ENCODE peak calls at places on chromosomes 6 and 20, in five cellular contexts. One of them, this sample, is unnamed.
A peak's percentile ranks its signal among the peaks of the same experiment; 100 is the strongest.

GRCh38 chr6:93886416-93886815 is 467.1 kb upstream of the EPHA7 start:
- DNase-seq in HFF-Myc: no peak
- DNase-seq in GM20000: no peak
- DNase-seq in psoas muscle: no peak
- DNase-seq in stimulated activated CD4-positive, alpha-beta T cell treated with anti-CD3 and anti-CD28 coated beads, Interleukin-4, amount 100 ng/mL, for 48 hours: no peak
- DNase-seq in this sample: no peak

GRCh38 chr20:38658879-38659612 is 57.4 kb downstream of the ARHGAP40 start:
- DNase-seq in HFF-Myc: no peak
- DNase-seq in GM20000: peak; percentile 61
- DNase-seq in psoas muscle: no peak
- DNase-seq in stimulated activated CD4-positive, alpha-beta T cell treated with anti-CD3 and anti-CD28 coated beads, Interleukin-4, amount 100 ng/mL, for 48 hours: no peak
- DNase-seq in this sample: no peak

GRCh38 chr6:38262609-38263008 is 377.1 kb downstream of the BTBD9 start:
- DNase-seq in HFF-Myc: no peak
- DNase-seq in GM20000: no peak
- DNase-seq in psoas muscle: no peak
- DNase-seq in stimulated activated CD4-positive, alpha-beta T cell treated with anti-CD3 and anti-CD28 coated beads, Interleukin-4, amount 100 ng/mL, for 48 hours: no peak
- DNase-seq in this sample: no peak

GRCh38 chr6:28880894-28881780 is 42.6 kb downstream of the TRIM27 start:
- DNase-seq in HFF-Myc: peak; percentile 48
- DNase-seq in GM20000: peak; percentile 70
- DNase-seq in psoas muscle: peak; percentile 60
- DNase-seq in stimulated activated CD4-positive, alpha-beta T cell treated with anti-CD3 and anti-CD28 coated beads, Interleukin-4, amount 100 ng/mL, for 48 hours: peak; percentile 52
- DNase-seq in this sample: peak; percentile 64

GRCh38 chr6:67252663-67253062 is 1382.4 kb upstream of the ADGRB3 start:
- DNase-seq in HFF-Myc: no peak
- DNase-seq in GM20000: no peak
- DNase-seq in psoas muscle: no peak
- DNase-seq in stimulated activated CD4-positive, alpha-beta T cell treated with anti-CD3 and anti-CD28 coated beads, Interleukin-4, amount 100 ng/mL, for 48 hours: no peak
- DNase-seq in this sample: no peak

GRCh38 chr20:40251284-40251932 is 437.6 kb downstream of the MAFB start:
- DNase-seq in HFF-Myc: peak; percentile 26
- DNase-seq in GM20000: peak; percentile 17
- DNase-seq in psoas muscle: no peak
- DNase-seq in stimulated activated CD4-positive, alpha-beta T cell treated with anti-CD3 and anti-CD28 coated beads, Interleukin-4, amount 100 ng/mL, for 48 hours: no peak
- DNase-seq in this sample: no peak

GRCh38 chr6:10163159-10163962 is 251.5 kb downstream of the TFAP2A start:
- DNase-seq in HFF-Myc: no peak
- DNase-seq in GM20000: no peak
- DNase-seq in psoas muscle: no peak
- DNase-seq in stimulated activated CD4-positive, alpha-beta T cell treated with anti-CD3 and anti-CD28 coated beads, Interleukin-4, amount 100 ng/mL, for 48 hours: no peak
- DNase-seq in this sample: no peak

GRCh38 chr6:64985726-64986125 is 721.3 kb downstream of the EYS start:
- DNase-seq in HFF-Myc: no peak
- DNase-seq in GM20000: no peak
- DNase-seq in psoas muscle: no peak
- DNase-seq in stimulated activated CD4-positive, alpha-beta T cell treated with anti-CD3 and anti-CD28 coated beads, Interleukin-4, amount 100 ng/mL, for 48 hours: no peak
- DNase-seq in this sample: no peak

GRCh38 chr6:13920584-13920983 is 4.2 kb upstream of the RNF182 start:
- DNase-seq in HFF-Myc: no peak
- DNase-seq in GM20000: no peak
- DNase-seq in psoas muscle: no peak
- DNase-seq in stimulated activated CD4-positive, alpha-beta T cell treated with anti-CD3 and anti-CD28 coated beads, Interleukin-4, amount 100 ng/mL, for 48 hours: no peak
- DNase-seq in this sample: no peak

GRCh38 chr6:170095273-170095976 is 195.5 kb downstream of the DLL1 start:
- DNase-seq in HFF-Myc: no peak
- DNase-seq in GM20000: no peak
- DNase-seq in psoas muscle: peak; percentile 53
- DNase-seq in stimulated activated CD4-positive, alpha-beta T cell treated with anti-CD3 and anti-CD28 coated beads, Interleukin-4, amount 100 ng/mL, for 48 hours: no peak
- DNase-seq in this sample: peak; percentile 59

GRCh38 chr6:78513856-78514255 is 353.5 kb upstream of the IRAK1BP1 start:
- DNase-seq in HFF-Myc: no peak
- DNase-seq in GM20000: peak; percentile 6
- DNase-seq in psoas muscle: no peak
- DNase-seq in stimulated activated CD4-positive, alpha-beta T cell treated with anti-CD3 and anti-CD28 coated beads, Interleukin-4, amount 100 ng/mL, for 48 hours: no peak
- DNase-seq in this sample: no peak

GRCh38 chr20:52201395-52201794 is 9.8 kb upstream of the ZFP64 start:
- DNase-seq in HFF-Myc: no peak
- DNase-seq in GM20000: no peak
- DNase-seq in psoas muscle: no peak
- DNase-seq in stimulated activated CD4-positive, alpha-beta T cell treated with anti-CD3 and anti-CD28 coated beads, Interleukin-4, amount 100 ng/mL, for 48 hours: no peak
- DNase-seq in this sample: no peak